ENCODE peak calls at places on chromosome 11, in seven cellular contexts. L, E, Q, C, Y, J and X are unnamed samples.

GRCh38 chr11:100684101-100685065 is 2.7 kb upstream of the ARHGAP42 start:
- DNase-seq in L (no peak), E (no peak), Q (no peak), C (no peak), Y (no peak), J (no peak), X (no peak)

GRCh38 chr11:123510579-123510905 is 80.5 kb downstream of the GRAMD1B start:
- DNase-seq in L (no peak), E (no peak), Q (no peak), C (no peak), Y (no peak), J (no peak), X (no peak)

GRCh38 chr11:8671242-8671641 is 11.2 kb downstream of the TRIM66 start:
- DNase-seq in L (no peak), E (peak), Q (peak), C (no peak), Y (peak), J (peak), X (peak)

GRCh38 chr11:35944503-35945136 is 758 bp downstream of the LDLRAD3 start:
- DNase-seq in L (no peak), E (no peak), Q (no peak), C (no peak), Y (no peak), J (no peak), X (no peak)

GRCh38 chr11:65204143-65204542 is 22.4 kb downstream of the CAPN1 start:
- DNase-seq in L (no peak), E (no peak), Q (peak), C (no peak), Y (no peak), J (peak), X (no peak)

GRCh38 chr11:73999581-74000306 is 9.1 kb downstream of the UCP3 start:
- DNase-seq in L (no peak), E (no peak), Q (peak), C (no peak), Y (no peak), J (peak), X (no peak)

GRCh38 chr11:111602865-111603632 is 800 bp downstream of the SIK2 start:
- DNase-seq in L (peak), E (no peak), Q (peak), C (no peak), Y (no peak), J (peak), X (peak)

GRCh38 chr11:72227316-72228228 is 3.0 kb downstream of the INPPL1 start:
- DNase-seq in L (peak), E (no peak), Q (peak), C (no peak), Y (peak), J (no peak), X (no peak)

GRCh38 chr11:79092791-79093313 is 348.0 kb downstream of the TENM4 start:
- DNase-seq in L (peak), E (peak), Q (peak), C (no peak), Y (no peak), J (no peak), X (peak)

GRCh38 chr11:46710821-46711269 is 8.2 kb upstream of the F2 start:
- DNase-seq in L (no peak), E (peak), Q (peak), C (no peak), Y (no peak), J (peak), X (peak)

DNA sequence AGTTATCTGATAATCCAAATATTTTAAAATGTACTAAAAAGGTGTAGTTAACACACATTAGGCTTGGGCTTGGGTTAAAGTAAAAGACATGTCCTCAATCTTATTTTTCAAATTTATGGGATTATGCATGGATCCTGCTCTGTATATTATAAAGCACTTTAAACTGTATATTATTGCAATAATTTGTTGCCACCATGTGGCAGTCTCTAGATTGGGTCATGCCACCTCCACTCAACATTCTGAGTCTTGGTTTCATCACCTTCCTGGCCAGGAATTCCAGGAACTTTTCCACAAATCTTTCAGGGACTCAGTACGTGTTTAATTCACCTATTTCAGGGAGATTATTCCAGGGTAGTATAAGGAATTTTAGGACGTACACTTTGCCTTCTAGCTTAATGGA is 695.5 kb downstream of the FAM181B start:
- DNase-seq in L (no peak), E (no peak), Q (no peak), C (no peak), Y (no peak), J (no peak), X (no peak)
- TF ChIP-seq CTCF in L (no peak), E (no peak), Q (no peak), C (no peak), Y (no peak), J (peak), X (no peak)

GRCh38 chr11:58907780-58908179 is 31.5 kb upstream of the GLYATL1 start:
- DNase-seq in L (no peak), E (no peak), Q (no peak), C (no peak), Y (no peak), J (no peak), X (no peak)

GRCh38 chr11:58900479-58901420 is 38.5 kb upstream of the GLYATL1 start:
- DNase-seq in L (peak), E (peak), Q (no peak), C (peak), Y (peak), J (no peak), X (peak)

GRCh38 chr11:58905141-58905715 is 34.1 kb upstream of the GLYATL1 start:
- DNase-seq in L (no peak), E (no peak), Q (no peak), C (no peak), Y (peak), J (no peak), X (peak)

GRCh38 chr11:58902881-58903280 is 36.4 kb upstream of the GLYATL1 start:
- DNase-seq in L (no peak), E (no peak), Q (no peak), C (no peak), Y (no peak), J (no peak), X (no peak)

GRCh38 chr11:58905716-58906547 is 33.4 kb upstream of the GLYATL1 start:
- DNase-seq in L (no peak), E (peak), Q (no peak), C (peak), Y (peak), J (peak), X (peak)
- TF ChIP-seq CTCF in L (no peak), E (peak), Q (no peak), C (peak), Y (peak), J (no peak), X (peak)

GRCh38 chr11:116215471-116216113 is 557.2 kb downstream of the BUD13 start:
- DNase-seq in L (peak), E (no peak), Q (no peak), C (no peak), Y (peak), J (no peak), X (no peak)
- TF ChIP-seq CTCF in L (peak), E (peak), Q (no peak), C (no peak), Y (peak), J (no peak), X (no peak)

GRCh38 chr11:43802509-43802908 is 78.1 kb upstream of the ALKBH3 start:
- DNase-seq in L (peak), E (no peak), Q (no peak), C (no peak), Y (no peak), J (no peak), X (no peak)
- TF ChIP-seq CTCF in L (peak), E (peak), Q (no peak), C (no peak), Y (peak), J (no peak), X (peak)

GRCh38 chr11:109733245-109733644 is 311.3 kb downstream of the C11orf87 start:
- DNase-seq in L (no peak), E (peak), Q (no peak), C (no peak), Y (no peak), J (no peak), X (peak)

GRCh38 chr11:109731451-109731850 is 309.5 kb downstream of the C11orf87 start:
- DNase-seq in L (no peak), E (no peak), Q (no peak), C (no peak), Y (no peak), J (no peak), X (no peak)

GRCh38 chr11:109739374-109739773 is 317.4 kb downstream of the C11orf87 start:
- DNase-seq in L (no peak), E (no peak), Q (no peak), C (no peak), Y (no peak), J (no peak), X (no peak)

GRCh38 chr11:109734602-109735001 is 312.6 kb downstream of the C11orf87 start:
- DNase-seq in L (no peak), E (no peak), Q (no peak), C (no peak), Y (no peak), J (no peak), X (no peak)

DNA sequence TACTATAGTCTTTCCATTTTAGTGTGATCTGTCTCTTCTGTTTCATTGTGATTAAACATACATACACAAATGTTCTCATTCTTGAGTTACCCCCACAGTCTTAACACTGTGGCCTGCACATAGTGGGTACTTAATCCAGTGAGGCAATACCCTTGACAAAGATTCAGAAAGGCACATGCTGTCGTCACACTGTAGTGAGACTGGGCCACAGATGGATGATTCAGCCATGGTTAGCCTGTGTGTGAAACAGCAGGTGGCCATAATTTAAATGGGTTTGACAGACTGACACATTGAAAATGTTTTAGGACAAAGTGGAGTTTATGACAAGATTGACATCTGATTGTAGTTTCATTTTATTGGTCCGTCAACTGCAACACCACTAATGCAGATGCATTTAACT is 313.1 kb downstream of the C11orf87 start:
- DNase-seq in L (no peak), E (no peak), Q (no peak), C (no peak), Y (no peak), J (no peak), X (no peak)
- TF ChIP-seq CTCF in L (no peak), E (no peak), Q (no peak), C (no peak), Y (no peak), J (no peak), X (no peak)

GRCh38 chr11:60803273-60803936 is 18.3 kb downstream of the MS4A10 start:
- DNase-seq in L (no peak), E (no peak), Q (no peak), C (no peak), Y (no peak), J (no peak), X (no peak)

GRCh38 chr11:60798631-60799030 is 13.5 kb downstream of the MS4A10 start:
- DNase-seq in L (no peak), E (no peak), Q (no peak), C (no peak), Y (no peak), J (no peak), X (no peak)

GRCh38 chr11:60795291-60795690 is 10.2 kb downstream of the MS4A10 start:
- DNase-seq in L (no peak), E (no peak), Q (no peak), C (no peak), Y (no peak), J (no peak), X (no peak)

GRCh38 chr11:60801194-60801593 is 16.1 kb downstream of the MS4A10 start:
- DNase-seq in L (no peak), E (no peak), Q (no peak), C (no peak), Y (no peak), J (no peak), X (no peak)

GRCh38 chr11:60797846-60798630 is 12.9 kb downstream of the MS4A10 start:
- DNase-seq in L (no peak), E (no peak), Q (no peak), C (no peak), Y (no peak), J (no peak), X (no peak)
- TF ChIP-seq CTCF in L (no peak), E (no peak), Q (no peak), C (no peak), Y (no peak), J (no peak), X (no peak)

DNA sequence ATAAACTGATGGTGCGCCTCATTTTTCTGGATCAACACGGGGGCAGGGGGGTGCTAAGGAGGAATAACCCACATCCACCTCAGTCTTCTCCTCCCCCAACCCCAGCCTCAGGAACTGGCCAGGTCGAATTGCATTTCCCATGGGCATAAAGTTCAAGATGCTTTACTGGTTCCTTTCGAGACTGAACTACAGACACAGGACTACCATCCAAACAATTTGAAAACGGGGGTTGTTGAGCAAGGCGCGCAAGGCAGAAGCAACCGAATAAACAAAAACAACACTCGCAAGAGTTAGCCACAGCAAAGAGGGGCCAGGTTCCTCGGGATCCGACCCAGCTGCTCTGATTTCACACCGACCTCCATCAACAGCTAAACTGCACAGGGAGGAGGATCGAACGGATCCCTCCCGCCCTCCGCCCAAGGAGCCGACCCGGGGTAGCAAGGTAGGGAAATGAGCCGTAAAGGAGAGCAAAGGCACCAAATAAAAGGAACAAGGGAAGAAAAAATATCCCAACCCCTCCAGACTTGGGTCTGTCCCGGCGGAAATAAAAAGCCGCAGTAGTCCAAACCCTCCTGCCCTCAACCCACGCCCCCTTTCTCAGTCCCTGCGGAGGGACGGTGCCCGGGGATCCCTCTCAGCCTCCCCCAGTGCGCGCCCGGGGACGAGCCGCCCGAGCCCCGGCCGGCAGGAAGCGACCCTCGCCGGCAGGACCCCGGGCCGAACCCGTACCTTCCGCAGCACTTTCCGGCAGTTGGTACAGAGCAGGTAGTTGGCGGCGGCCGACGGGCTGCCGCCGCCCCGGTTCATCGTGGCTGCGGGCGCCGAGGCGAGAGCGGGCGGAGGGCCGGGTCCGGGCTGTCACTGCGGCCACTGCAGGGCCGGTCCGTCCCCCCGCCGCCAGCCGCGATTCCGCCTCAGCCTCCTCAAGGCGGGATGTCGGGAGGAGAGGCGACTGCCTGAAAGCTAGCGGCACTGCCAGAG is 658 bp downstream of the SESN3 start:
- DNase-seq in L (no peak), E (no peak), Q (peak), C (peak), Y (peak), J (peak), X (no peak)
- TF ChIP-seq CTCF in L (no peak), E (no peak), Q (no peak), C (no peak), Y (no peak), J (no peak), X (no peak)

GRCh38 chr11:120306519-120307242 is 18.4 kb upstream of the TLCD5 start:
- DNase-seq in L (no peak), E (peak), Q (no peak), C (no peak), Y (peak), J (no peak), X (peak)
- TF ChIP-seq CTCF in L (peak), E (peak), Q (no peak), C (no peak), Y (peak), J (peak), X (peak)

DNA sequence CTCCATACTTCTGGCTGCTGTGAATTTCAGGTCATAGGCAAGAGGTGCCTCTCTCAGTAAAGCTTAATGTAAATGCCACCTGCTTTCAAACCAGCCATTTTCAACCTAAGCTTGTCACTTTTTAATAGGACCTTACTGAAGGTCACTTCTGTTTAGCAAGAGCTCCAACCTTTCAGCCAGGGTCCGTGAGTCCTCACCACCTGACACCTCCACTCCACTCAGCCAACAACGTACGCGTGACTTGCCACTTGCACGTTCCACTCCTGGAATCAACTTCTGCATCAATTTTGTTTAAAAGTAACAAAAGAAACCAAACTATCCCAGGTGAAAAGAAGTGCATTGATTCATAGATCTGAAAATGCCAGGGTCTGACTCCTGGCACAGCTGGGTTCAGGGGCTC is 114.4 kb downstream of the TRIM29 start:
- DNase-seq in L (no peak), E (no peak), Q (no peak), C (no peak), Y (no peak), J (no peak), X (no peak)
- TF ChIP-seq CTCF in L (no peak), E (no peak), Q (no peak), C (no peak), Y (no peak), J (no peak), X (no peak)